ENCODE peak calls at places on chromosomes 3 and 15, in six cellular contexts. U is GM12865, R is cardiac fibroblast, C is brain microvascular endothelial cell, K is osteocyte, Q is coronary artery. M is an unnamed sample.
A peak's percentile ranks its signal among the peaks of the same experiment; 100 is the strongest.

GRCh38 chr3:135989247-135989646 is 23.7 kb downstream of the PPP2R3A start:
- DNase-seq in U (no peak), R (no peak), C (no peak), K (no peak), Q (no peak), M (no peak)

GRCh38 chr3:28348286-28348636 is 260 bp upstream of the ZCWPW2 start:
- DNase-seq in U (no peak), R (no peak), C (no peak), K (no peak), Q (no peak), M (no peak)

GRCh38 chr3:113211370-113212154 is at the start of gene BOC:
- DNase-seq in U (no peak), R (peak; percentile 70), C (no peak), K (no peak), Q (no peak), M (no peak)

GRCh38 chr3:148146947-148147346 is 550.8 kb upstream of the AGTR1 start:
- DNase-seq in U (no peak), R (peak; percentile 78), C (peak; percentile 86), K (no peak), Q (no peak), M (no peak)

GRCh38 chr15:26102988-26103387 is 239.9 kb upstream of the ATP10A start:
- DNase-seq in U (no peak), R (no peak), C (no peak), K (no peak), Q (no peak), M (no peak)

GRCh38 chr15:94327356-94327936 is 96.1 kb downstream of the MCTP2 start:
- DNase-seq in U (peak; percentile 13), R (peak; percentile 47), C (peak; percentile 40), K (no peak), Q (no peak), M (no peak)

GRCh38 chr15:76252249-76252648 is 59.0 kb downstream of the ETFA start:
- DNase-seq in U (no peak), R (no peak), C (no peak), K (no peak), Q (no peak), M (no peak)

GRCh38 chr15:56519000-56519399 is 54.1 kb upstream of the MNS1 start:
- DNase-seq in U (no peak), R (no peak), C (no peak), K (no peak), Q (no peak), M (no peak)

GRCh38 chr15:75107905-75108838 is 84.8 kb downstream of the PPCDC start:
- DNase-seq in U (peak; percentile 87), R (peak; percentile 76), C (peak; percentile 70), K (no peak), Q (no peak), M (peak; percentile 77)

GRCh38 chr15:84034831-84035753 is 200.5 kb upstream of the GOLGA6L4 start:
- DNase-seq in U (peak; percentile 59), R (peak; percentile 66), C (peak; percentile 18), K (no peak), Q (no peak), M (no peak)

GRCh38 chr3:63818282-63819150 is 583 bp upstream of the C3orf49 start:
- DNase-seq in U (peak; percentile 62), R (peak; percentile 71), C (peak; percentile 56), K (no peak), Q (no peak), M (peak; percentile 33)

GRCh38 chr3:56837196-56837955 is 35.6 kb upstream of the ARHGEF3 start:
- DNase-seq in U (peak; percentile 53), R (no peak), C (no peak), K (no peak), Q (no peak), M (no peak)

GRCh38 chr3:138202945-138203701 is 16.0 kb downstream of the ARMC8 start:
- DNase-seq in U (no peak), R (no peak), C (no peak), K (no peak), Q (no peak), M (no peak)

GRCh38 chr3:179948740-179949139 is 88.0 kb downstream of the PEX5L start:
- DNase-seq in U (no peak), R (no peak), C (no peak), K (no peak), Q (no peak), M (no peak)

GRCh38 chr3:16448691-16449090 is 64.8 kb downstream of the RFTN1 start:
- DNase-seq in U (no peak), R (peak; percentile 92), C (peak; percentile 97), K (peak; percentile 90), Q (peak; percentile 83), M (no peak)

DNA sequence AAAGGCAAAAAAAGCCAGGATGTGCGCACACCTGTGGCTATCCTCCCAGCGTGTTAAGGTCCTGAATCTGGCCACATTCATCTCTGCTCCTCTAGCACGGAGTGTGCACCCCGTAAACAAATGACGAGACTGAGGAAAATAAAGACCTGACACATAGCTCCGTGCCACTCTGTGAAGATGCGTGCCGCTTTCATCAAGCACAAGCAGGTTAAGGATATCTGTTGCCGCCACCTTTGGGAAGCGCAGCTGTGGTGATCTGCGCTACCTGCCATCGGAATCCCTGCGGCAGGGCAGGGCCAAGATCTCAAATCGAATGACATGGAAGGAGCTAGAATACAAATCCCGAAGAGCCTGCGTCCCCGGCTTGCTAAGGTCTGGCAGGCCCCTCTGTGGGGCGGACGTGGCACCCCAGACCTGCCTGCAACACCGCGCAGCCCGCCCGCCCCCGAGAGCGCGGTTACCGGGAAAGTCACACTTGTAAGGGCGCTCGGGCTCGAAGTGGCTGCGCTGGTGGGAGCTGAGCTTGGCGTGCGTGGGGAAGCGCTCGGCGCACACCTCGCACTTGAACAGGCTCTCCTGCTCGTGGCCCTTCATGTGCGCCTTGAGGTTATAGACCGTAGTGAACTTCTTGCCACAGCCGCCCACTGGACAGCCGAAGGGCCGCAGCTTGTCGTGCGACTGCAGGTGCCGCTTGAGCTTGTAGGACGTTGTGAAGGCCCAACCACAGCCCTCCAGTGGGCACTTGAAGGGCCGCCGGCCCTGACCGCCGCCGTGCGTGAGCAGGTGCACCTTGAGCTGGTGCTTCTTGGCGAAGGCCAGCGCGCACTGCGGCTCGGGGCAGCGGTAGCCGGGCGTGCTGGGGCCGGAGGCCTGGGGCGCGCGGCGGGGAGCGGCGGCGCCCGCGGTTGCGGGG is 937 bp downstream of the ZXDC start:
- DNase-seq in U (peak; percentile 76), R (peak; percentile 40), C (peak; percentile 34), K (no peak), Q (peak; percentile 82), M (peak; percentile 39)
- TF ChIP-seq CTCF in U (no peak), R (peak; percentile 6), C (no peak), K (no peak), Q (no peak), M (no peak)

DNA sequence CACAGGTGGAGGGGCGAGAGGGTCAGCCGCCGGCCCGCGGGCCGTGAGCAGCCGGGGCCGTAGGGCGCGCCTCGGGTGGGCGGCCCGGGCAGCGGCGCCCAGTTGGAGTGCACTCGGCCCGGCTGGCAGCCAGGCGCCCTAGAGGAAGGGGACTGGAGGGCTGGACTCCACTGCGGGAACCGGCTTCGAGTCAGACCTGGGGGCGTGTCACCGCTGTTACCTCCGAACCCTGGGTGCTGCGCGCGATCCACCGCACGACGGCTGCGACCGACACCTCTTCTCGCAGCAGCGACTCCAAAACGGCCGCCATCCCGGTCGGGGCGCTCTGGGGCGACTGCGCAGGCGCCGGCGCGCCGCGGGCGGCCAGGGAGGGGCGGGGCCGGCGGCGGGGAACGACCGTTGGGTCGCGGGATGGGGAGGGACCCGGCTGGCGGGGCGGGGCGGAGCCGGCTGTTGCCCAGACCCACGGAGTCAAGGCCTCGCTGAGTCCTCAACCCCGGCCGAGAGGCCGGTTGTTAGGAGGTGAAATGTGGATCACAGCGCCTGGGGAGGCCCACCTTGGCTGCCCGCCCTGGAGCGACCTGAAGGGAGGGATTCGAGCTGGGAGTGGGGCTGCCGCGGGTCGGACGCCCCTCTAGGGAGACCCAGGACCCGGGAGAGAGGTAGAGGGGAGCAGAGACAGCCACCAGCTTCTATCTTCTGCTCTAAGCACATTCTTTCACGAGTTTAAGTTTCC is at the start of gene CDAN1:
- DNase-seq in U (peak; percentile 89), R (peak; percentile 89), C (peak; percentile 72), K (peak; percentile 97), Q (peak; percentile 92), M (peak; percentile 90)
- TF ChIP-seq CTCF in U (no peak), R (no peak), C (no peak), K (no peak), Q (no peak), M (no peak)

DNA sequence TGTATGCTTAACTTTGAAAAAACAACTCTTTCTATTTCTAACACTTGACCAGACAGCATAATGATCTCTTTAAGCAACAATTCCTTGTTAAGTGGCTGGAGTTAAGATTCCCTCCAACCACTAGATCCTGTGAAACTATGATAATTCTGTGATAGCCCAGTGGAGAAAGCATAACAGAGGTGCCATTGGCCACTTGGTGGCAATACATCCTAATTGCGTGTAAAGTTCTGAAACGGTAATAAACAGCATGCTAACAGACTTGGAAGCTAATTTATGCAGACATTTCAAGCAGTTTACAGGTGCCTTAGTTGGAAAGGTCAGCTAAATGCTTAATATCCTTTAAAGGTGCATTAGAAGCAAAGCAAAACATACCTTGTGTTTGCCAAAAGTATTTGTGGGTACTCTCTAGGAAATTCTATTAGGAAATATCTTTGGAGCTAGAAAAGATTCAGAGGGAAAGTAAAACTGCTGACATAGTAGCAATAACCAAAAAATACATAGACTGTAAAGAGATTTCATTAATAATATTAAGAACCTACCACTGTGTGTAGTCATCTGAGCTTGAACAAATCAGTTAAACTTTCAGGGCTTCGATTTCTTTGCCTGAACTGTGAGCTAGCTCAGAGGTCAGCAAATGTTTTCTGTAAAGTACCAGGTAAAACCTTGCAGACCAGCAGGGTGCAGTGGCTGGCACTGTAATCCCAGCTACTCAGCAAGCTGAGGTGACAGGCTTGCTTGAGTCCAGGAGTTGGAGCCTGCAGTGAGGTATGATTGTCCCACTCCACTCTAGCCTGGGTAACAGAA is 19.0 kb upstream of the CSTA start:
- DNase-seq in U (peak; percentile 52), R (no peak), C (no peak), K (no peak), Q (no peak), M (no peak)
- TF ChIP-seq CTCF in U (peak; percentile 21), R (no peak), C (peak; percentile 29), K (no peak), Q (no peak), M (no peak)

GRCh38 chr3:142896996-142897395 is 8.1 kb upstream of the PCOLCE2 start:
- DNase-seq in U (no peak), R (no peak), C (no peak), K (no peak), Q (no peak), M (no peak)

GRCh38 chr3:142897807-142898206 is 8.9 kb upstream of the PCOLCE2 start:
- DNase-seq in U (no peak), R (no peak), C (no peak), K (no peak), Q (no peak), M (no peak)

GRCh38 chr3:142898346-142899213 is 9.7 kb upstream of the PCOLCE2 start:
- DNase-seq in U (no peak), R (no peak), C (no peak), K (no peak), Q (no peak), M (no peak)

GRCh38 chr3:142894493-142894892 is 5.6 kb upstream of the PCOLCE2 start:
- DNase-seq in U (no peak), R (no peak), C (no peak), K (no peak), Q (no peak), M (no peak)

DNA sequence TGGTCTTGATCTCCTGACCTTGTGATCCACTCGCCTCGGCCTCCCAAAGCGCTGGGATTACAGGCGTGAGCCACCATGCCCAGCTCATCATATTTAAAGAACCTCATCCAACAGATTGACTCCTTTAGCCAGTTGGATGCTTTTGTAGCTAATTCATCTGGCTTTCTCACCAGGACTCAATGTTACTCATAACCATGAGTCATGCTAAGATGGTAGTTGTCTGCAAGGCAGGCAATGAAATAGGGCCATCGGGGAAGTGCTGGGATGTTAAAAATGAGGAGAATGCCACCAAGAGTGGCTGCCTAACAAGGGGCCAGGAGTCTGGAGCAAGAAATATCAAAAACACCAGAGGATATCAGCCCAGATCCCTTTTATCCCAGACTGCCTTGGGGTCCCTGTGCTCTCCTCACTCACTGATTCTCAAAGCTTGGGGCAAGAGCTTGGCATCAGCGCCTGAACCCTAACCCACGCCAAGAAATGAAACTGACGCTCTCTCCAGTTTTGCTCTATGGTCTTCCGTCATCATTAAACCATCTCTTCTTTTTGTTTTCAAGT is 7.4 kb upstream of the PCOLCE2 start:
- DNase-seq in U (no peak), R (peak; percentile 32), C (peak; percentile 70), K (no peak), Q (no peak), M (no peak)
- TF ChIP-seq CTCF in U (no peak), R (no peak), C (no peak), K (no peak), Q (no peak), M (no peak)